ENCODE peak calls at places on chromosomes 7 and 10, in ten cellular contexts. A is GM18507, H is HL-60, M is Right ventricle myocardium superior, J is DMS 273 treated with DMSO at 0.1 percent for 48 hours, I is AG09309, F is PC-3, S is cardiac fibroblast, T is endothelial cell, K is nephron progenitor cell. G is an unnamed sample.
A peak's percentile ranks its signal among the peaks of the same experiment; 100 is the strongest.

GRCh38 chr10:14949291-14949690 is 4.6 kb downstream of the DCLRE1C start:
- DNase-seq in A (no peak), H (no peak), M (no peak), J (no peak), I (no peak), F (no peak), S (no peak), T (no peak), K (no peak), G (no peak)

GRCh38 chr10:124688889-124689670 is 55.1 kb downstream of the FAM53B start:
- DNase-seq in A (peak; percentile 58), H (no peak), M (no peak), J (no peak), I (no peak), F (no peak), S (peak; percentile 15), T (no peak), K (no peak), G (no peak)

GRCh38 chr10:49254556-49255318 is 44.2 kb upstream of the C10orf71 start:
- DNase-seq in A (no peak), H (no peak), M (no peak), J (no peak), I (no peak), F (no peak), S (no peak), T (peak; percentile 11), K (no peak), G (no peak)

GRCh38 chr7:154867068-154867467 is 135.9 kb downstream of the PAXIP1 start:
- DNase-seq in A (no peak), H (no peak), M (no peak), J (no peak), I (no peak), F (no peak), S (no peak), T (no peak), K (no peak), G (no peak)

GRCh38 chr7:47669178-47669878 is 87.4 kb upstream of the TNS3 start:
- DNase-seq in A (peak; percentile 64), H (peak; percentile 60), M (peak; percentile 77), J (no peak), I (peak; percentile 78), F (peak; percentile 92), S (peak; percentile 95), T (no peak), K (no peak), G (peak; percentile 80)

GRCh38 chr10:103445767-103446567 is 6.2 kb downstream of the CALHM2 start:
- DNase-seq in A (no peak), H (no peak), M (peak; percentile 88), J (no peak), I (peak; percentile 37), F (no peak), S (peak; percentile 69), T (no peak), K (no peak), G (peak; percentile 90)

GRCh38 chr10:121862624-121863023 is 65.2 kb downstream of the ATE1 start:
- DNase-seq in A (no peak), H (no peak), M (no peak), J (peak; percentile 10), I (no peak), F (no peak), S (no peak), T (no peak), K (no peak), G (no peak)

GRCh38 chr7:154968336-154969001 is 34.5 kb downstream of the PAXIP1 start:
- DNase-seq in A (no peak), H (no peak), M (no peak), J (no peak), I (no peak), F (no peak), S (no peak), T (no peak), K (no peak), G (no peak)

GRCh38 chr10:84818956-84819355 is 490.6 kb downstream of the CCSER2 start:
- DNase-seq in A (no peak), H (no peak), M (no peak), J (no peak), I (no peak), F (no peak), S (no peak), T (no peak), K (no peak), G (no peak)

GRCh38 chr7:74306737-74307469 is 17.7 kb downstream of the CLIP2 start:
- DNase-seq in A (no peak), H (no peak), M (peak; percentile 64), J (no peak), I (peak; percentile 28), F (peak; percentile 82), S (peak; percentile 70), T (peak; percentile 16), K (peak; percentile 40), G (peak; percentile 64)

GRCh38 chr7:132554446-132554845 is 21.8 kb downstream of the PLXNA4 start:
- DNase-seq in A (no peak), H (no peak), M (no peak), J (no peak), I (no peak), F (no peak), S (no peak), T (no peak), K (no peak), G (no peak)

GRCh38 chr7:38312776-38313175 is 39.3 kb upstream of the TARP start:
- DNase-seq in A (no peak), H (no peak), M (no peak), J (no peak), I (no peak), F (no peak), S (no peak), T (no peak), K (no peak), G (no peak)

GRCh38 chr10:24358022-24358421 is 149.1 kb downstream of the KIAA1217 start:
- DNase-seq in A (no peak), H (no peak), M (no peak), J (no peak), I (no peak), F (no peak), S (no peak), T (no peak), K (no peak), G (no peak)

GRCh38 chr10:116787018-116787674 is 44.8 kb upstream of the HSPA12A start:
- DNase-seq in A (no peak), H (no peak), M (no peak), J (no peak), I (no peak), F (no peak), S (no peak), T (no peak), K (no peak), G (no peak)

GRCh38 chr7:102068846-102069245 is 217.8 kb upstream of the SH2B2 start:
- DNase-seq in A (no peak), H (no peak), M (no peak), J (no peak), I (no peak), F (no peak), S (no peak), T (no peak), K (no peak), G (no peak)

GRCh38 chr10:19730071-19730470 is 86.2 kb upstream of the PLXDC2 start:
- DNase-seq in A (no peak), H (no peak), M (no peak), J (no peak), I (no peak), F (peak; percentile 28), S (peak; percentile 47), T (no peak), K (no peak), G (no peak)

GRCh38 chr7:17421941-17422340 is 123.5 kb downstream of the AHR start:
- DNase-seq in A (no peak), H (no peak), M (no peak), J (no peak), I (no peak), F (peak; percentile 10), S (no peak), T (no peak), K (no peak), G (no peak)

GRCh38 chr10:14196113-14196512 is 134.6 kb downstream of the FRMD4A start:
- DNase-seq in A (no peak), H (no peak), M (no peak), J (no peak), I (no peak), F (no peak), S (no peak), T (no peak), K (no peak), G (no peak)

GRCh38 chr10:80144302-80145131 is 12.0 kb downstream of the PLAC9 start:
- DNase-seq in A (peak; percentile 30), H (no peak), M (no peak), J (no peak), I (no peak), F (peak; percentile 97), S (no peak), T (no peak), K (no peak), G (no peak)